ENCODE peak calls at places on chromosomes 4 and X, in nine cellular contexts. B is astrocyte; S is MM.1S; A is A549; N is CD8-positive, alpha-beta T cell; D is uterus; R is AG09319; E is Panc1; L is type B pancreatic cell. I is an unnamed sample.
A peak's percentile ranks its signal among the peaks of the same experiment; 100 is the strongest.

GRCh38 chrX:149314031-149314430 is 191.1 kb downstream of the IDS start:
- DNase-seq in B (peak; percentile 20), S (no peak), A (no peak), N (no peak), D (no peak), R (no peak), E (no peak), L (no peak), I (no peak)

GRCh38 chr4:69748176-69748575 is 12.2 kb downstream of the SULT1B1 start:
- DNase-seq in B (peak; percentile 20), S (no peak), A (peak; percentile 11), N (no peak), D (no peak), R (no peak), E (no peak), L (no peak), I (no peak)

GRCh38 chr4:114734581-114734980 is 136.0 kb downstream of the UGT8 start:
- DNase-seq in B (peak; percentile 3), S (no peak), A (no peak), N (no peak), D (no peak), R (no peak), E (no peak), L (no peak), I (no peak)

GRCh38 chr4:11471613-11472012 is 42.9 kb upstream of the HS3ST1 start:
- DNase-seq in B (no peak), S (peak; percentile 90), A (no peak), N (peak; percentile 4), D (no peak), R (no peak), E (no peak), L (no peak), I (no peak)

GRCh38 chrX:46770817-46771163 is 11.9 kb upstream of the SLC9A7 start:
- DNase-seq in B (peak; percentile 91), S (no peak), A (peak; percentile 58), N (no peak), D (no peak), R (peak; percentile 52), E (no peak), L (no peak), I (no peak)

GRCh38 chr4:630661-631060 is 5.3 kb downstream of the PDE6B start:
- DNase-seq in B (no peak), S (no peak), A (no peak), N (no peak), D (no peak), R (no peak), E (no peak), L (no peak), I (no peak)

GRCh38 chr4:185211641-185212040 is 2.2 kb downstream of the SNX25 start:
- DNase-seq in B (no peak), S (no peak), A (no peak), N (no peak), D (no peak), R (no peak), E (no peak), L (no peak), I (no peak)

GRCh38 chrX:26649534-26649933 is 433.6 kb downstream of the MAGEB5 start:
- DNase-seq in B (no peak), S (peak; percentile 29), A (peak; percentile 35), N (no peak), D (no peak), R (no peak), E (peak; percentile 4), L (no peak), I (no peak)

GRCh38 chrX:1421433-1422134 is 29.7 kb upstream of the SLC25A6 start:
- DNase-seq in B (no peak), S (no peak), A (peak; percentile 64), N (no peak), D (no peak), R (no peak), E (no peak), L (no peak), I (no peak)

GRCh38 chr4:125042031-125042430 is 272.7 kb upstream of the FAT4 start:
- DNase-seq in B (peak; percentile 89), S (no peak), A (no peak), N (no peak), D (no peak), R (no peak), E (no peak), L (no peak), I (no peak)

GRCh38 chrX:13888284-13888683 is 71.4 kb upstream of the GPM6B start:
- DNase-seq in B (no peak), S (no peak), A (no peak), N (no peak), D (no peak), R (no peak), E (no peak), L (no peak), I (no peak)

GRCh38 chr4:99336553-99336952 is 15.4 kb upstream of the ADH1B start:
- DNase-seq in B (no peak), S (no peak), A (no peak), N (no peak), D (no peak), R (no peak), E (no peak), L (no peak), I (no peak)

GRCh38 chr4:115969756-115970155 is 856.3 kb upstream of the NDST4 start:
- DNase-seq in B (no peak), S (no peak), A (peak; percentile 0), N (no peak), D (no peak), R (no peak), E (no peak), L (no peak), I (no peak)

GRCh38 chrX:13966071-13966850 is 63.4 kb downstream of the GEMIN8 start:
- DNase-seq in B (no peak), S (no peak), A (no peak), N (no peak), D (no peak), R (no peak), E (no peak), L (no peak), I (no peak)

GRCh38 chrX:45850775-45851433 is 650.2 kb upstream of the DIPK2B start:
- DNase-seq in B (peak; percentile 25), S (peak; percentile 31), A (peak; percentile 52), N (no peak), D (peak; percentile 19), R (no peak), E (no peak), L (peak; percentile 69), I (no peak)

GRCh38 chr4:110865611-110866254 is 242.9 kb upstream of the PITX2 start:
- DNase-seq in B (peak; percentile 90), S (no peak), A (no peak), N (no peak), D (no peak), R (no peak), E (no peak), L (no peak), I (no peak)

GRCh38 chr4:88582493-88582892 is 9.8 kb upstream of the HERC3 start:
- DNase-seq in B (no peak), S (no peak), A (no peak), N (no peak), D (no peak), R (no peak), E (no peak), L (no peak), I (no peak)

GRCh38 chrX:16466640-16467432 is 183.1 kb upstream of the S100G start:
- DNase-seq in B (peak; percentile 50), S (no peak), A (no peak), N (no peak), D (no peak), R (no peak), E (no peak), L (no peak), I (no peak)

GRCh38 chr4:113232194-113232593 is 182.7 kb downstream of the ANK2 start:
- DNase-seq in B (peak; percentile 18), S (no peak), A (no peak), N (no peak), D (no peak), R (no peak), E (no peak), L (no peak), I (no peak)

DNA sequence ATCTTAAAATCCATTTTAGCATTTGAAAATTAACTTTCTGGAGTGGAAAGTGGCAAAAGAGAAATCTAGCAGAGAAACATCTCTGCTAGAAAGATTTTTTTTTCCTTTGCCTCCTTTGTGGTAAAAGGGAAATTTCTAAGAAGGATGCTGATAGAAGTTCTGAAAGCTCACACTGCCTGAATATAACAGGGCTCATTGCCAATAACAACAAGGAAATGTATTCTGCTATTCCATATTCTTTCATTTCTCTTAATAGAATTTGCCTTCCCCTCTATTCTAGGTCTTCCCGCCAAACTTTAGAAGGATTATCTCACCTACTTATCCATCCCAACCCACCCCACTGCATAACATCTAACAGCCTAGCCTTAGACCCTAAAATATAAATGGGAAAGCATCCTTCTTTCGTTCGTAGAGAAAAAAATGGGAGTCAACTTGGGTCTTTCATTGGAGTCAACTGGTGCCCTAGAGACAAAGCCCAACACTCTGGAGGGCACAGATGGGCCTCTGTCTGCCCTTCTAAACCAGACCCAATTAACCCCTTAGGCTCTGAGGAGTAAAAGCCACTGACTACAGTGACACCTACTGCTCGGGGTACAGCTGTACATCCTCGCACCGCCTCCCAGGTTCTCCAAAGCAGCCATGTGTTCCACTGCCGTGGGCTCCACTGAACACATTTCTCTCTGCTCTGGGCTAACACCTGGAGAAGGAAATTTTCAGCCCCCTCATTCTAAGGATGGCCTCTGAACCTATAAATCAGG is 103.9 kb downstream of the MAML3 start:
- DNase-seq in B (peak; percentile 43), S (no peak), A (peak; percentile 86), N (no peak), D (no peak), R (no peak), E (no peak), L (no peak), I (no peak)
- TF ChIP-seq CTCF in B (peak; percentile 22), S (no peak), A (peak; percentile 54), N (no peak), D (no peak), R (peak; percentile 31), E (peak; percentile 80), L (peak; percentile 75), I (peak; percentile 45)

DNA sequence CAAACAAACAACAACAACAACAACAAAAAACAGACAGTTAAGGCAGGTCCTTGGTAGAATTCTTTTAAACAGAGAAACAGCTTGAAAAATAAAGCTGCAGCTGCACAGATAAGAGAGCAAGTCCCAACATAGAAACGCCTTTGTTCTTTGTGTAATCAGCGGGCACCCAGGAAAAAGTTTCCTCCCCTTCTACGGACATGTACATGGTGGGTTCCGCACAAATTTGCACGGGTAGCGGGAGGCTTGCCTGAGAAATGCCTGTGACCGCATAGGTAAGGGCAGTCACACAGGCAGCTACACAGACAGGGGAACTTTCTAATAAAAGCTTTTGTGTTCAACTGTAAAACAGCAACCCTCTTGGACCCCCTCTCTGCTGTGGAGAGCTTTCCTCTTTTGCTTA is 25.7 kb upstream of the CT47A1 start:
- DNase-seq in B (no peak), S (no peak), A (no peak), N (no peak), D (no peak), R (no peak), E (no peak), L (no peak), I (no peak)
- TF ChIP-seq CTCF in B (no peak), S (no peak), A (no peak), N (no peak), D (no peak), R (no peak), E (no peak), L (no peak), I (no peak)

GRCh38 chrX:153381684-153382532 is 19.2 kb downstream of the PNMA6E start:
- DNase-seq in B (peak; percentile 81), S (no peak), A (peak; percentile 50), N (no peak), D (peak; percentile 31), R (peak; percentile 91), E (no peak), L (no peak), I (peak; percentile 85)
- TF ChIP-seq CTCF in B (no peak), S (peak; percentile 4), A (no peak), N (no peak), D (no peak), R (peak; percentile 36), E (no peak), L (no peak), I (peak; percentile 30)

GRCh38 chr4:56892686-56893085 is 15.0 kb upstream of the REST start:
- DNase-seq in B (no peak), S (no peak), A (no peak), N (no peak), D (no peak), R (no peak), E (no peak), L (no peak), I (no peak)
- TF ChIP-seq CTCF in B (no peak), S (no peak), A (no peak), N (no peak), D (no peak), R (no peak), E (no peak), L (no peak), I (no peak)

I was measured in osteocyte.